ENCODE peak calls at places on chromosomes 3 and 15, in four cellular contexts. Y is K562, Q is HepG2, R is adrenal gland. L is an unnamed sample.
A peak's percentile ranks its signal among the peaks of the same experiment; 100 is the strongest.

GRCh38 chr15:49865925-49866757 is 245.3 kb downstream of the DTWD1 start:
- DNase-seq in Q (no peak), Y (no peak), R (no peak), L (no peak)

GRCh38 chr3:174725303-174725702 is 133.8 kb upstream of the NAALADL2 start:
- DNase-seq in Y (no peak), Q (no peak), R (no peak), L (no peak)

GRCh38 chr3:4906107-4906621 is 73.1 kb upstream of the BHLHE40 start:
- DNase-seq in R (no peak), Q (no peak), Y (no peak), L (no peak)

GRCh38 chr3:71219744-71220638 is 363.5 kb downstream of the FOXP1 start:
- DNase-seq in Y (no peak), Q (peak; percentile 29), R (no peak), L (no peak)

GRCh38 chr3:126934149-126934548 is 48.8 kb upstream of the PLXNA1 start:
- DNase-seq in Y (no peak), R (no peak), Q (no peak), L (no peak)

GRCh38 chr3:33658971-33659848 is 58.8 kb downstream of the CLASP2 start:
- DNase-seq in Q (peak; percentile 64), Y (peak; percentile 69), R (peak; percentile 71), L (peak; percentile 56)

GRCh38 chr3:183764854-183765731 is 60.3 kb downstream of the MAP6D1 start:
- DNase-seq in Q (no peak), Y (no peak), R (no peak), L (no peak)

GRCh38 chr3:196406806-196407470 is 25.3 kb downstream of the UBXN7 start:
- DNase-seq in R (no peak), Y (no peak), Q (no peak), L (no peak)

GRCh38 chr3:168026764-168027163 is 69.0 kb downstream of the GOLIM4 start:
- DNase-seq in Q (no peak), R (no peak), Y (no peak), L (no peak)

GRCh38 chr3:127774647-127775046 is 47.7 kb downstream of the MGLL start:
- DNase-seq in Q (no peak), R (no peak), Y (no peak), L (no peak)

GRCh38 chr15:99366013-99366412 is 114.7 kb downstream of the LRRC28 start:
- DNase-seq in Y (no peak), R (no peak), Q (no peak), L (no peak)

GRCh38 chr15:99359760-99360159 is 108.5 kb downstream of the LRRC28 start:
- DNase-seq in R (no peak), Y (no peak), Q (no peak), L (no peak)

GRCh38 chr15:99365232-99365631 is 114.0 kb downstream of the LRRC28 start:
- DNase-seq in R (no peak), Y (no peak), Q (no peak), L (no peak)

DNA sequence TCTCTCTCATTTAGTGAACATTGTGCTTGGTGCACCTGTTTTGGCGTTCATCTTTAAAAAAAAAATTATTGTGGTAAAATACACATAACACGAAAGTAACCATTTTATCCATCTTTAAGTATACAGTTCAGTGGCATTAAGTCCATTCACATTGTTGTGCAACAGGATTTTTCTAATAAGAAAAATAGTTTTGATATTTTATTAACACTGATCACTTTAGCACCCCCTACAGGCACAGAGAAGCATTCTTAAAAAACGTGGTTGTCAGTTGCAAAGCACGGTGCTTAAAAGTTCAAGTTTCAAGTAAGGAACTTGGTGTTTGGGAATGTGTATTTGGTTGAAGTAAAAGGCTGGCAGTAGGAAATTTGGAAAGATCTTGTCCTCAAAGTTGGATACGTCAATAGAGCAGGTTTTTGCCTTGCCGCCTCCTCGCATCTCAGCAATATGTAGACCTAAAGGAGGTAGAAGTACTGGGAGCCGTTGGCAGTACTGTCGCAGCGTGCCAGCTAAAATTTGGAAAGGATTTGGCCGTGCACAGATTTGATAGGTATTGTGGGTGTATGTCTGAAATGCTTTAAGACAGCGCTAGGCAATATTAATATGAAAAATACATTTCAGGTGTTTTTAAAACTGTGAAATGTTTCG is 110.4 kb downstream of the LRRC28 start:
- DNase-seq in Y (peak; percentile 12), Q (no peak), R (no peak), L (no peak)
- TF ChIP-seq CTCF in Y (peak; percentile 43), Q (peak; percentile 34), R (no peak), L (no peak)

GRCh38 chr3:10194328-10195071 is 29.8 kb downstream of the IRAK2 start:
- DNase-seq in R (peak; percentile 79), Y (peak; percentile 61), Q (no peak), L (no peak)
- H3K4me1 ChIP-seq in R (peaks cover 62% of the 10 kb centered on the region), Y (peaks cover 73% of the 10 kb centered on the region), Q (peaks cover 74% of the 10 kb centered on the region), L (peaks cover 11% of the 10 kb centered on the region)

DNA sequence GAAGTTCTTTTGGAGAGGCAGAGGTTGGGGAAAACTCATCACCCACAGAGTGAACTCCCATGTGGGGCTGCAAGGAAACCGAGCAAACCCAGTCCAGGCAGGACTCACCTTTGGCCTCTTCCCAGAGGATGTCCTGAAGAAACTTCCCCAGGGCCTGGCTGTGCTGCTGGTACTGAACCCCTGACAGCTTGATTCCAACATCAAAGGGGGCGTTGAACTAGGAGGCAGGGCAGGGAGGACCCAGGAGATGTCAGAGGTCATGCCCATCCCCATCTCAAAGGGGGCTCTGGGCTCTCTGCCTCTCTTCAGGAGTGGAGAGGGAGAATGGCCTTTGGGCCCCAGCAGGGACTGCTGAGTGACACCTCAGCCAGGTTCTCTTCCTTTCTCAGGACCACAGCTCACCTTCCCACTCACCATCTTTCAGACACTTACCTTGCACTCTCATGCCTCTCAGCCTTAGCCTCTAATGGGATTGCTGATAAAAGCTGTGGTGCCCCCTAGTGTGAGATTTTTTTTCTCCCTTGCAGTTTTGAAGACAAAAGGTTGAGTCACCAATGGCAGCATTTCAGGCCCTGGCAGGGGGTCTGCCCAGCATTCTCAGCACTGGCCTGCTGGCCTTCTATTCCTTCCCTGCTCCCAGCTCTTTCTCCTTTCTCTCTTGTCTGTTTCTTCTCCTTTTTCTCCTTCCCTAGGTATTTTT is 6.0 kb downstream of the GHRL start:
- DNase-seq in Q (peak; percentile 70), Y (no peak), R (peak; percentile 73), L (no peak)
- TF ChIP-seq POLR2A in Q (no peak), Y (no peak), R (no peak), L (no peak)

GRCh38 chr3:124277516-124277890 is 285.6 kb upstream of the ROPN1 start:
- DNase-seq in Q (no peak), R (no peak), Y (no peak), L (no peak)

GRCh38 chr3:124281453-124282316 is 289.8 kb upstream of the ROPN1 start:
- DNase-seq in R (peak; percentile 26), Q (peak; percentile 10), Y (peak; percentile 6), L (no peak)

GRCh38 chr3:124283644-124284008 is 291.7 kb upstream of the ROPN1 start:
- DNase-seq in Y (no peak), R (no peak), Q (no peak), L (no peak)

GRCh38 chr3:124288996-124289395 is 297.1 kb upstream of the ROPN1 start:
- DNase-seq in Q (no peak), Y (no peak), R (no peak), L (no peak)

GRCh38 chr3:124282751-124283643 is 291.1 kb upstream of the ROPN1 start:
- DNase-seq in R (no peak), Y (no peak), Q (no peak), L (no peak)
- TF ChIP-seq CTCF in R (no peak), Y (no peak), Q (no peak), L (no peak)

DNA sequence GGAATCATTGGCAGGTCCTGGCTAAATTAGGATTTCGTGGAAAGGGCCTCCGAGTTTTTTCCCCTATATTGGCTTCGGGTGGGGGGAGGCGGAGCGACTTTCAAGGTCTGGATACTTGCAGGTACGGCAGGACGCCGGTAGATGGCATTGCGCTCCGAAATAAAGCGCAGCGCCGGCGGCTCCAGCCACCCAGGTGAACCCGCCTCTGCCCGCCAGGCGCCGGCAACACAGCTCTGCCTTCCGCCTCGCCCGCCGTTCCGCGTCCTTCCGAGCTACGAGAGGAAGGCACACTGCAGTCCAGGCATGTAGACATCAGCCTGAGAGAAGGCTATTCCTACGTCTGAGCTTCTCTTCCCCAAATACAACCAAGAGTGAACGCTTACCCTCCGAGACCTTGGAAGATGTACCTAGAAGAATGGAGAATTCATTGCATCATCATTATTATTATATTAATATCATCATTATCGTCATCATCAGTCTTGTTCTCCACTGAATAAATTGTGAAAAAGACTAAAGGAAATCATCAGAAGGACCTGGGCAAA is 514.1 kb downstream of the MECOM start:
- DNase-seq in Y (peak; percentile 73), Q (peak; percentile 45), R (peak; percentile 68), L (peak; percentile 57)
- H3K4me1 ChIP-seq in Y (peaks cover 6% of the 10 kb centered on the region), Q (peaks cover 17% of the 10 kb centered on the region), R (no peaks in the 10 kb centered on the region), L (no peaks in the 10 kb centered on the region)